ENCODE peak calls at places on chromosomes 7 and 10, in six cellular contexts. One of them, this sample, is unnamed.

GRCh38 chr10:85445702-85446101 is 920.9 kb downstream of the GRID1 start:
- DNase-seq in CD8-positive, alpha-beta T cell: no peak
- DNase-seq in sigmoid colon: no peak
- DNase-seq in pancreas: no peak
- DNase-seq in lower leg skin: no peak
- DNase-seq in upper lobe of left lung: no peak
- DNase-seq in this sample: no peak

GRCh38 chr10:104080762-104081161 is 4.9 kb downstream of the COL17A1 start:
- DNase-seq in CD8-positive, alpha-beta T cell: no peak
- DNase-seq in sigmoid colon: no peak
- DNase-seq in pancreas: no peak
- DNase-seq in lower leg skin: no peak
- DNase-seq in upper lobe of left lung: no peak
- DNase-seq in this sample: peak

GRCh38 chr10:30878920-30879319 is 152.7 kb downstream of the ZNF438 start:
- DNase-seq in CD8-positive, alpha-beta T cell: no peak
- DNase-seq in sigmoid colon: no peak
- DNase-seq in pancreas: no peak
- DNase-seq in lower leg skin: no peak
- DNase-seq in upper lobe of left lung: no peak
- DNase-seq in this sample: no peak

GRCh38 chr7:117470777-117471176 is 9.0 kb upstream of the CFTR start:
- DNase-seq in CD8-positive, alpha-beta T cell: no peak
- DNase-seq in sigmoid colon: no peak
- DNase-seq in pancreas: peak
- DNase-seq in lower leg skin: peak
- DNase-seq in upper lobe of left lung: no peak
- DNase-seq in this sample: no peak

GRCh38 chr10:7134448-7134847 is 276.4 kb downstream of the SFMBT2 start:
- DNase-seq in CD8-positive, alpha-beta T cell: no peak
- DNase-seq in sigmoid colon: no peak
- DNase-seq in pancreas: no peak
- DNase-seq in lower leg skin: no peak
- DNase-seq in upper lobe of left lung: no peak
- DNase-seq in this sample: no peak

GRCh38 chr10:80444646-80445319 is 9.3 kb upstream of the TSPAN14 start:
- DNase-seq in CD8-positive, alpha-beta T cell: peak
- DNase-seq in sigmoid colon: peak
- DNase-seq in pancreas: peak
- DNase-seq in lower leg skin: no peak
- DNase-seq in upper lobe of left lung: peak
- DNase-seq in this sample: no peak

GRCh38 chr7:70347463-70347855 is 749.2 kb downstream of the AUTS2 start:
- DNase-seq in CD8-positive, alpha-beta T cell: no peak
- DNase-seq in sigmoid colon: no peak
- DNase-seq in pancreas: no peak
- DNase-seq in lower leg skin: no peak
- DNase-seq in upper lobe of left lung: no peak
- DNase-seq in this sample: no peak

GRCh38 chr10:27448926-27449325 is 55.2 kb upstream of the RAB18 start:
- DNase-seq in CD8-positive, alpha-beta T cell: no peak
- DNase-seq in sigmoid colon: no peak
- DNase-seq in pancreas: no peak
- DNase-seq in lower leg skin: no peak
- DNase-seq in upper lobe of left lung: no peak
- DNase-seq in this sample: no peak

GRCh38 chr10:34959321-34959720 is 130.8 kb downstream of the CUL2 start:
- DNase-seq in CD8-positive, alpha-beta T cell: no peak
- DNase-seq in sigmoid colon: no peak
- DNase-seq in pancreas: no peak
- DNase-seq in lower leg skin: no peak
- DNase-seq in upper lobe of left lung: no peak
- DNase-seq in this sample: no peak

GRCh38 chr10:104259999-104260774 is 5.5 kb downstream of the GSTO1 start:
- DNase-seq in CD8-positive, alpha-beta T cell: no peak
- DNase-seq in sigmoid colon: no peak
- DNase-seq in pancreas: no peak
- DNase-seq in lower leg skin: no peak
- DNase-seq in upper lobe of left lung: no peak
- DNase-seq in this sample: no peak

GRCh38 chr10:404341-404740 is 269.1 kb downstream of the ZMYND11 start:
- DNase-seq in CD8-positive, alpha-beta T cell: no peak
- DNase-seq in sigmoid colon: no peak
- DNase-seq in pancreas: no peak
- DNase-seq in lower leg skin: peak
- DNase-seq in upper lobe of left lung: no peak
- DNase-seq in this sample: no peak

GRCh38 chr10:76119515-76119914 is 688.1 kb downstream of the LRMDA start:
- DNase-seq in CD8-positive, alpha-beta T cell: no peak
- DNase-seq in sigmoid colon: no peak
- DNase-seq in pancreas: no peak
- DNase-seq in lower leg skin: no peak
- DNase-seq in upper lobe of left lung: no peak
- DNase-seq in this sample: no peak

GRCh38 chr7:111679944-111680343 is 117.7 kb upstream of the IMMP2L start:
- DNase-seq in CD8-positive, alpha-beta T cell: no peak
- DNase-seq in sigmoid colon: no peak
- DNase-seq in pancreas: no peak
- DNase-seq in lower leg skin: no peak
- DNase-seq in upper lobe of left lung: no peak
- DNase-seq in this sample: no peak

GRCh38 chr7:18202315-18203045 is 174.8 kb upstream of the PRPS1L1 start:
- DNase-seq in CD8-positive, alpha-beta T cell: no peak
- DNase-seq in sigmoid colon: no peak
- DNase-seq in pancreas: no peak
- DNase-seq in lower leg skin: no peak
- DNase-seq in upper lobe of left lung: no peak
- DNase-seq in this sample: no peak

GRCh38 chr7:105487559-105488218 is 34.4 kb downstream of the PUS7 start:
- DNase-seq in CD8-positive, alpha-beta T cell: no peak
- DNase-seq in sigmoid colon: no peak
- DNase-seq in pancreas: no peak
- DNase-seq in lower leg skin: no peak
- DNase-seq in upper lobe of left lung: peak
- DNase-seq in this sample: no peak

GRCh38 chr7:5377279-5377678 is 46.4 kb downstream of the TNRC18 start:
- DNase-seq in CD8-positive, alpha-beta T cell: no peak
- DNase-seq in sigmoid colon: no peak
- DNase-seq in pancreas: no peak
- DNase-seq in lower leg skin: no peak
- DNase-seq in upper lobe of left lung: no peak
- DNase-seq in this sample: no peak

GRCh38 chr10:64215088-64215487 is 693.9 kb downstream of the REEP3 start:
- DNase-seq in CD8-positive, alpha-beta T cell: no peak
- DNase-seq in sigmoid colon: no peak
- DNase-seq in pancreas: no peak
- DNase-seq in lower leg skin: no peak
- DNase-seq in upper lobe of left lung: no peak
- DNase-seq in this sample: no peak

GRCh38 chr7:75914169-75914654 is 743 bp upstream of the POR start:
- DNase-seq in CD8-positive, alpha-beta T cell: no peak
- DNase-seq in sigmoid colon: no peak
- DNase-seq in pancreas: no peak
- DNase-seq in lower leg skin: no peak
- DNase-seq in upper lobe of left lung: peak
- DNase-seq in this sample: no peak

GRCh38 chr10:33162248-33162575 is 172.3 kb downstream of the NRP1 start:
- DNase-seq in CD8-positive, alpha-beta T cell: no peak
- DNase-seq in sigmoid colon: no peak
- DNase-seq in pancreas: no peak
- DNase-seq in lower leg skin: no peak
- DNase-seq in upper lobe of left lung: no peak
- DNase-seq in this sample: no peak

GRCh38 chr7:71491331-71491730 is 359.4 kb downstream of the GALNT17 start:
- DNase-seq in CD8-positive, alpha-beta T cell: no peak
- DNase-seq in sigmoid colon: no peak
- DNase-seq in pancreas: no peak
- DNase-seq in lower leg skin: no peak
- DNase-seq in upper lobe of left lung: no peak
- DNase-seq in this sample: no peak

GRCh38 chr10:22554481-22555182 is 159.7 kb downstream of the PIP4K2A start:
- DNase-seq in CD8-positive, alpha-beta T cell: no peak
- DNase-seq in sigmoid colon: peak
- DNase-seq in pancreas: peak
- DNase-seq in lower leg skin: no peak
- DNase-seq in upper lobe of left lung: peak
- DNase-seq in this sample: no peak

GRCh38 chr7:106285801-106286492 is 1.2 kb upstream of the NAMPT start:
- DNase-seq in CD8-positive, alpha-beta T cell: no peak
- DNase-seq in sigmoid colon: no peak
- DNase-seq in pancreas: no peak
- DNase-seq in lower leg skin: no peak
- DNase-seq in upper lobe of left lung: no peak
- DNase-seq in this sample: peak

GRCh38 chr7:131544449-131545425 is 11.7 kb downstream of the PODXL start:
- DNase-seq in CD8-positive, alpha-beta T cell: no peak
- DNase-seq in sigmoid colon: peak
- DNase-seq in pancreas: peak
- DNase-seq in lower leg skin: no peak
- DNase-seq in upper lobe of left lung: no peak
- DNase-seq in this sample: no peak

GRCh38 chr10:30434273-30435067 is 486 bp downstream of the MAP3K8 start:
- DNase-seq in CD8-positive, alpha-beta T cell: peak
- DNase-seq in sigmoid colon: peak
- DNase-seq in pancreas: peak
- DNase-seq in lower leg skin: peak
- DNase-seq in upper lobe of left lung: peak
- DNase-seq in this sample: peak

GRCh38 chr10:71548494-71548846 is 151.8 kb downstream of the CDH23 start:
- DNase-seq in CD8-positive, alpha-beta T cell: no peak
- DNase-seq in sigmoid colon: no peak
- DNase-seq in pancreas: no peak
- DNase-seq in lower leg skin: no peak
- DNase-seq in upper lobe of left lung: no peak
- DNase-seq in this sample: peak
- TF ChIP-seq CTCF in CD8-positive, alpha-beta T cell: no peak
- TF ChIP-seq CTCF in sigmoid colon: no peak
- TF ChIP-seq CTCF in pancreas: no peak
- TF ChIP-seq CTCF in lower leg skin: no peak
- TF ChIP-seq CTCF in upper lobe of left lung: no peak
- TF ChIP-seq CTCF in this sample: peak

DNA sequence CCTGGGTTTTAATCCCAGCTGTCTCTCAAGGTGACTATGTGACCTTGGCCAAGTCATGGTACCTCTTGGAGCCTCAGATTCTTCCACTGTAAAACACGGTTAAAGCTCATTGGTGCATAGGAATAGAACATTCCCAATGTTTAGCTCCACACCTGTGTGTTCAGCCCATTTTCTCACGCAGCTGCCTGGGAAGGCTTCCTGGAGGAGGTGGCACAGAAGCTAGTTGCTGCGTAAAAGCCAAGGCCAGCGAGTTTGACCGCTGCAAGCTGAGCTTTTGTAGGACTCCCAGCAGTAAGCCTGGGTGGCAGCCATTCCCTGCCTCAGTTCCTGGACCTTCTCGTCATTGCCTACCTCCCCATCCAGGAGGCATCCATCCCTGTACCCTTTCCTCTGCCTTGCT is 326.6 kb downstream of the RPS24 start:
- DNase-seq in CD8-positive, alpha-beta T cell: no peak
- DNase-seq in sigmoid colon: no peak
- DNase-seq in pancreas: no peak
- DNase-seq in lower leg skin: no peak
- DNase-seq in upper lobe of left lung: no peak
- DNase-seq in this sample: no peak
- H3K4me3 ChIP-seq in CD8-positive, alpha-beta T cell: no peak
- H3K4me3 ChIP-seq in sigmoid colon: no peak
- H3K4me3 ChIP-seq in pancreas: no peak
- H3K4me3 ChIP-seq in lower leg skin: no peak
- H3K4me3 ChIP-seq in upper lobe of left lung: no peak
- H3K4me3 ChIP-seq in this sample: no peak

DNA sequence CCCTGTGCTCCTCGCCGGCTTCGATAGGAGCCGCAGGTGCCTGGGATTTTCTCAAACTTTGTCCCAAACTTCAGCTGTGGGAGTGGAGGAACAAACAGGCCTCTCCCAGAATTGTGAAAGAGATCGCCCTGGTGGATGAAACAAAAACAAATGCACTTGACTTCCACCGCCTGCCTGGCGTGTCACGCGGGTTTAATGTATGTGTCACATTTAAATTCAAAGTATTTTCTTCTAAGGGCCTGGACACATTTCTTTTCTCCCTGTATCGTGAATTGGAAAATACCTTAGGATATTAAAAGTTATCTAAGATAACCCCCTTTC is 694 bp upstream of the WASL start:
- DNase-seq in CD8-positive, alpha-beta T cell: no peak
- DNase-seq in sigmoid colon: no peak
- DNase-seq in pancreas: no peak
- DNase-seq in lower leg skin: peak
- DNase-seq in upper lobe of left lung: peak
- DNase-seq in this sample: no peak
- TF ChIP-seq CTCF in CD8-positive, alpha-beta T cell: no peak
- TF ChIP-seq CTCF in sigmoid colon: peak
- TF ChIP-seq CTCF in pancreas: no peak
- TF ChIP-seq CTCF in lower leg skin: no peak
- TF ChIP-seq CTCF in upper lobe of left lung: no peak
- TF ChIP-seq CTCF in this sample: peak

GRCh38 chr10:102646610-102647432 is 2.5 kb downstream of the TRIM8 start:
- DNase-seq in CD8-positive, alpha-beta T cell: peak
- DNase-seq in sigmoid colon: no peak
- DNase-seq in pancreas: no peak
- DNase-seq in lower leg skin: no peak
- DNase-seq in upper lobe of left lung: no peak
- DNase-seq in this sample: no peak

GRCh38 chr10:102648889-102649752 is 4.8 kb downstream of the TRIM8 start:
- DNase-seq in CD8-positive, alpha-beta T cell: peak
- DNase-seq in sigmoid colon: no peak
- DNase-seq in pancreas: peak
- DNase-seq in lower leg skin: no peak
- DNase-seq in upper lobe of left lung: peak
- DNase-seq in this sample: no peak

GRCh38 chr10:102649770-102650654 is 5.7 kb downstream of the TRIM8 start:
- DNase-seq in CD8-positive, alpha-beta T cell: no peak
- DNase-seq in sigmoid colon: no peak
- DNase-seq in pancreas: peak
- DNase-seq in lower leg skin: no peak
- DNase-seq in upper lobe of left lung: no peak
- DNase-seq in this sample: no peak

GRCh38 chr10:102647433-102648268 is 3.4 kb downstream of the TRIM8 start:
- DNase-seq in CD8-positive, alpha-beta T cell: no peak
- DNase-seq in sigmoid colon: no peak
- DNase-seq in pancreas: no peak
- DNase-seq in lower leg skin: no peak
- DNase-seq in upper lobe of left lung: no peak
- DNase-seq in this sample: no peak

DNA sequence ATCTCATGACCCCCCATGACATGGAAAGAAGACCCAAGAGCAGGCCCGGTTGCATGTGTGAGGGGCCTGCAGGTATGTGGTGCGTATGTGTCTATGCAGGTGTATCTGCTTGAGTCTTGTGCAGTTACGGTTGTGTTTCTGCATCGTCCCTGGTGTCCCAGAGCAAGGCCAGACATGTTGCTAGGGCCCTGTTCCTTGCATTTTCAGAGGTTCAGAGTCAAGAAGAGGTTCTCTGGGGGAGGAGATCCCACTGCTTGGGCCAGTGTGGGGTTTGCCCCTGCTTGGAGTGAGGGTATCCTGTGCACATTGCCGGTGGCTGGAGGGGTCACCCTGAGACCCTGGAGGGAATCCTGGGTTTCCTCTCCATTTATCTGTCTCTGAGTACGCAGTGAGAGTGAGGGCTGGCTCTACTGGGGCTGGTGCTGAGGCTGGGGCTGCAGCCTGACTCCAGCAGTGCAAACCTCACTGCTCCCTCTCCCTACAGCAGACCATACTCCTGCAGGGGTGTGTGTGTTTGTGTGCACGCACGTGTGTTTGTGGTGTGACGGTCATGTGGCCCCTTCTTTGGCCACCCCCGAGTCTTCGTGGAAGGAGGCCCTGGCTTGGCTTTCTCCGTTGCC is 4.1 kb downstream of the TRIM8 start:
- DNase-seq in CD8-positive, alpha-beta T cell: no peak
- DNase-seq in sigmoid colon: no peak
- DNase-seq in pancreas: no peak
- DNase-seq in lower leg skin: no peak
- DNase-seq in upper lobe of left lung: no peak
- DNase-seq in this sample: no peak
- H3K4me3 ChIP-seq in CD8-positive, alpha-beta T cell: peak
- H3K4me3 ChIP-seq in sigmoid colon: peak
- H3K4me3 ChIP-seq in pancreas: peak
- H3K4me3 ChIP-seq in lower leg skin: no peak
- H3K4me3 ChIP-seq in upper lobe of left lung: peak
- H3K4me3 ChIP-seq in this sample: peak

This sample was measured in GM12864.